ENCODE peak calls at places on chromosomes 11 and 22, in four cellular contexts. One of them, this sample, is unnamed.
A peak's percentile ranks its signal among the peaks of the same experiment; 100 is the strongest.

GRCh38 chr11:110435780-110436717 is 6.3 kb downstream of the FDX1 start:
- DNase-seq in psoas muscle: no peak
- DNase-seq in mucosa of descending colon: no peak
- DNase-seq in left ventricle myocardium inferior: no peak
- DNase-seq in this sample: no peak

GRCh38 chr22:30568137-30568805 is 6.2 kb downstream of the GAL3ST1 start:
- DNase-seq in psoas muscle: no peak
- DNase-seq in mucosa of descending colon: no peak
- DNase-seq in left ventricle myocardium inferior: no peak
- DNase-seq in this sample: no peak

GRCh38 chr22:12601870-12602779 is 2925.9 kb upstream of the OR11H1 start:
- DNase-seq in psoas muscle: no peak
- DNase-seq in mucosa of descending colon: peak; percentile 25
- DNase-seq in left ventricle myocardium inferior: peak; percentile 19
- DNase-seq in this sample: peak; percentile 64

GRCh38 chr11:9103542-9104276 is 12.3 kb upstream of the SCUBE2 start:
- DNase-seq in psoas muscle: no peak
- DNase-seq in mucosa of descending colon: no peak
- DNase-seq in left ventricle myocardium inferior: no peak
- DNase-seq in this sample: no peak

GRCh38 chr22:30127749-30128166 is 47.5 kb downstream of the HORMAD2 start:
- DNase-seq in psoas muscle: no peak
- DNase-seq in mucosa of descending colon: no peak
- DNase-seq in left ventricle myocardium inferior: no peak
- DNase-seq in this sample: no peak

GRCh38 chr11:117225553-117226170 is 6.2 kb downstream of the PCSK7 start:
- DNase-seq in psoas muscle: no peak
- DNase-seq in mucosa of descending colon: no peak
- DNase-seq in left ventricle myocardium inferior: no peak
- DNase-seq in this sample: no peak

GRCh38 chr11:77821349-77821851 is 456 bp downstream of the AAMDC start:
- DNase-seq in psoas muscle: peak; percentile 22
- DNase-seq in mucosa of descending colon: peak; percentile 46
- DNase-seq in left ventricle myocardium inferior: peak; percentile 21
- DNase-seq in this sample: no peak

GRCh38 chr11:79249341-79249993 is 191.4 kb downstream of the TENM4 start:
- DNase-seq in psoas muscle: no peak
- DNase-seq in mucosa of descending colon: no peak
- DNase-seq in left ventricle myocardium inferior: no peak
- DNase-seq in this sample: no peak

GRCh38 chr11:130516175-130516867 is 67.9 kb downstream of the ADAMTS15 start:
- DNase-seq in psoas muscle: no peak
- DNase-seq in mucosa of descending colon: no peak
- DNase-seq in left ventricle myocardium inferior: no peak
- DNase-seq in this sample: no peak

GRCh38 chr22:38742176-38742942 is 13.4 kb downstream of the SUN2 start:
- DNase-seq in psoas muscle: no peak
- DNase-seq in mucosa of descending colon: no peak
- DNase-seq in left ventricle myocardium inferior: no peak
- DNase-seq in this sample: no peak

GRCh38 chr22:38740754-38741153 is 15.0 kb downstream of the SUN2 start:
- DNase-seq in psoas muscle: no peak
- DNase-seq in mucosa of descending colon: no peak
- DNase-seq in left ventricle myocardium inferior: no peak
- DNase-seq in this sample: no peak

GRCh38 chr22:38741576-38741975 is 14.2 kb downstream of the SUN2 start:
- DNase-seq in psoas muscle: no peak
- DNase-seq in mucosa of descending colon: no peak
- DNase-seq in left ventricle myocardium inferior: no peak
- DNase-seq in this sample: no peak

GRCh38 chr22:38740116-38740723 is 15.6 kb downstream of the SUN2 start:
- DNase-seq in psoas muscle: no peak
- DNase-seq in mucosa of descending colon: no peak
- DNase-seq in left ventricle myocardium inferior: no peak
- DNase-seq in this sample: no peak

DNA sequence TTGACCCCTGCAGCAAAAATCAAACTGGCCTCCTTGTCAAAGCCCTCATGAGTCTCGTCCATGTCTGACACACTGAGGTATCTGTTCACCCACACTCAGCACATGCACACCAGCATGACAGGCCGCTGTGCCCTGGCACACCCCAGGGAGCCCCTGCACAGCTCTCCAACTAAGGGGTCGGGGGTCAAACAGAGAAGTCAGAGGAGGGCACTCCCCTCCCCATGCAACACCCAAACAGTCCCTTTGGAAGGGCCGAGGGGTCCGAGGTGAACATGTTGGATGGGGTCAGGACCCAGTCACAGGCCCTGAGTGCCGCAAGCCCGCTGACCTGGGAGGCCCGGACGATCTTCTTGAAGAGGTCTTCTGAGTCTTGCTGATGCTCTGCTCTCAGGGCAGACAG is 14.6 kb downstream of the SUN2 start:
- DNase-seq in psoas muscle: no peak
- DNase-seq in mucosa of descending colon: no peak
- DNase-seq in left ventricle myocardium inferior: no peak
- DNase-seq in this sample: no peak
- H3K4me1 ChIP-seq in psoas muscle: peaks cover 11% of the 10 kb centered on the region
- H3K4me1 ChIP-seq in mucosa of descending colon: peaks cover 3% of the 10 kb centered on the region
- H3K4me1 ChIP-seq in left ventricle myocardium inferior: peaks cover 19% of the 10 kb centered on the region
- H3K4me1 ChIP-seq in this sample: no peaks in the 10 kb centered on the region

DNA sequence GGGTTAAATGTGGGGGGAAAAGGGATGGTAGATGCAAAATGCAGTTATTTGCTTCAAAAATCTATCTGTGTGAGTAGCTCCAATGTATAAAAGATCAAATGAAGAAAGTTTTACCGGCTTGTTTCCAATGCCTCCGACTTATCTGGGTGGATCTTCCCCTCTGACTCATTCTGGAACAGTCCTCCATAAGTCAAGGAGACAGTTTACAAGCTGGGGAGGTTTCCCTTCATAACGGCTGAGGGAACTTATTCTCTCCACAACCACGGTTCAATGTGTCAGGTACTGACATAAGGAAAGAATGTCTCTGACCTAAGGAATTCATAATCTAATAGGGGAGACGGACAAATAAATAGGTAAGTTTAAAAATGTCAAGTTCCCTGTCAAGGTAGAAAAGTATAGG is 49.7 kb upstream of the BIRC3 start:
- DNase-seq in psoas muscle: no peak
- DNase-seq in mucosa of descending colon: peak; percentile 47
- DNase-seq in left ventricle myocardium inferior: no peak
- DNase-seq in this sample: no peak
- H3K4me3 ChIP-seq in psoas muscle: peak overlapping the region; percentile 72
- H3K4me3 ChIP-seq in mucosa of descending colon: no peak overlapping the region
- H3K4me3 ChIP-seq in left ventricle myocardium inferior: no peak overlapping the region
- H3K4me3 ChIP-seq in this sample: peak overlapping the region; percentile 50

DNA sequence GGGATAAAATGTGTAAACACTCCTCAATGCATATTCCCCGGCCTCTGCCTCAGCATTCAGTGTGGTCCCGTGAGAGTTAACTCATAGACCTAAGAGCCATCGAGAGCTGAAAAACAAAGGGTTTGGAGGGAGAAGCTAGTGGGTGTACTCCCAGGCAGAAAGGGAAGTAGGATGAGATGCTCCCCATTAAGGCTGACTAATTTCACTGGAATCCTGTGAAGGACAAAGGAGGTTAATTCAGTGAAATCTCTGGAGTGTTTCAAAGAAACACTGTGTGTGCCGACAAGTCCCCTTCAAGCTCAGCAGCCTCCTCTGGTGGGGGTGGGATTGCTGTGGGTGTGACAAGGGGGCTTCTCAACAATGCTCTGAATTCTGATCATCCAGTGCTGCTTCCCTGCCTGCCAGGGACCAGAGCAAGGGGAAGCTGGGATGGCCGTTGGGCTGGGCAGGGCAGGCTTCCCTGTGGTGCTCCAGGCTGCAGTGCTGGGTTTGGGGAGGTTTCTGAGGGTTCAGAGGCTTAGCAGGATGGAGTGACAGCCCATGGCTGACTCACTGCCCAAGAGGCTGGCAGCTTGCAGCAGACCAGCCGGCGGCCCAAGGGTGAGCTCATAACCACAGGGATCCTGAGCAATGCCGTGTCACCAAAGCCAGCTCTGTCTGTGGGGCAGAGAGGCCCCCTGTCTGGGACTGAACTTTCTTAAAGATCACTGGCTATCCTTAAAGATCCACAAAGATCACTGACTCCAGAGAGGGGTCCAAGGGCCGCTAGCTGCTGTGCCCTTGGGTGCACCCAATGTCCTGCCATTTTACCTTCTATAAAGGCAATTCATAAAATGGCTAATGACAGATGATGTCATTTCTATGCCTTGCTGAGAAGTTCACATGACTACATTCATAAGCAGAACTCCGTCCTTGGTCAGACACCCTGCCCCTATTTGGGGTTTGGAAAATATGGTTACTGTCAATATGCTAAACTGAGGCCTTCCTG is 61.3 kb upstream of the BMAL1 start:
- DNase-seq in psoas muscle: peak; percentile 37
- DNase-seq in mucosa of descending colon: no peak
- DNase-seq in left ventricle myocardium inferior: no peak
- DNase-seq in this sample: no peak
- TF ChIP-seq CTCF in psoas muscle: no peak
- TF ChIP-seq CTCF in mucosa of descending colon: no peak
- TF ChIP-seq CTCF in left ventricle myocardium inferior: no peak
- TF ChIP-seq CTCF in this sample: no peak

DNA sequence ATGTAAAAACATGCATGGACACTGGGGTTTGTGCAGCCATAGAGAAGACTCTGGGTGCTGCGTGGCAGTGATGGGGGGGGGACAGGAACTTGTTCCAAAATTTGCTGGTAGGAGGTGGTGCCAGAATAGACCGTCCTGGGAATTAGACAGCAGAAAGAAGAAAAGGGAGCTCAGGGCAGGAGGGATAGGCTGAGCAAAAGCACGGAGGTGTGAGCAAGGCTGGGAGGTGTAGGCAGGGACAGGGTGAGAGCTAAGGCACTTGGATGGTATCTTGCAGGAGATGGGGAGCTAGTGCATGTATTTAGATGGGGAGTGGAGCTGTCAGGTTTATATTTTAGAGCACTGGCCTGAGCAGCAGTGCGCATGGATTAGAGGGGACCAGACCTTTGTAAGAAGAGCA is 53.8 kb downstream of the PKNOX2 start:
- DNase-seq in psoas muscle: no peak
- DNase-seq in mucosa of descending colon: no peak
- DNase-seq in left ventricle myocardium inferior: no peak
- DNase-seq in this sample: no peak
- H3K4me1 ChIP-seq in psoas muscle: peaks cover 31% of the 10 kb centered on the region
- H3K4me1 ChIP-seq in mucosa of descending colon: no peaks in the 10 kb centered on the region
- H3K4me1 ChIP-seq in left ventricle myocardium inferior: peaks cover 28% of the 10 kb centered on the region
- H3K4me1 ChIP-seq in this sample: peaks cover 13% of the 10 kb centered on the region

DNA sequence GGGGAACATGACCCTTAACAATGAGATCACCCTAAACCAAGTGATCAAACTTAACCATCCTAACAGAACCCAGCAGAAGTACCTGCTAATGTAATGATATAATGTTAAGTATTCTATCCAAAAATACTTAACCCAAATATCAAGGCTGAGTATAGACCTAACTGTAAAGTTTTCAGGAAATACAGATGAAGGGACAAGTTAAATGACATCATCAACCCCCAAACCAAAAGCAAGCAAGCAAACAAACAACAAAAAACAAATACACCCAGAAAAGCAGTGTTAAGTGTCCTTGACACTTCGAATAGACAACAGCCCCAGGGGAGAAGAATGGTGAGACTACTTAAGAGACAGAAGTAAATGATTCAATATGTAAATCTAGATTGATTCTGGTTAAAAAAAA is 2.7 kb downstream of the CSTF3 start:
- DNase-seq in psoas muscle: no peak
- DNase-seq in mucosa of descending colon: no peak
- DNase-seq in left ventricle myocardium inferior: no peak
- DNase-seq in this sample: no peak
- H3K4me3 ChIP-seq in psoas muscle: peak overlapping the region; percentile 12
- H3K4me3 ChIP-seq in mucosa of descending colon: no peak overlapping the region
- H3K4me3 ChIP-seq in left ventricle myocardium inferior: no peak overlapping the region
- H3K4me3 ChIP-seq in this sample: no peak overlapping the region

GRCh38 chr11:23555085-23555484 is 694.8 kb upstream of the CCDC179 start:
- DNase-seq in psoas muscle: no peak
- DNase-seq in mucosa of descending colon: no peak
- DNase-seq in left ventricle myocardium inferior: no peak
- DNase-seq in this sample: no peak

GRCh38 chr11:23556163-23556750 is 696.0 kb upstream of the CCDC179 start:
- DNase-seq in psoas muscle: no peak
- DNase-seq in mucosa of descending colon: no peak
- DNase-seq in left ventricle myocardium inferior: no peak
- DNase-seq in this sample: no peak

DNA sequence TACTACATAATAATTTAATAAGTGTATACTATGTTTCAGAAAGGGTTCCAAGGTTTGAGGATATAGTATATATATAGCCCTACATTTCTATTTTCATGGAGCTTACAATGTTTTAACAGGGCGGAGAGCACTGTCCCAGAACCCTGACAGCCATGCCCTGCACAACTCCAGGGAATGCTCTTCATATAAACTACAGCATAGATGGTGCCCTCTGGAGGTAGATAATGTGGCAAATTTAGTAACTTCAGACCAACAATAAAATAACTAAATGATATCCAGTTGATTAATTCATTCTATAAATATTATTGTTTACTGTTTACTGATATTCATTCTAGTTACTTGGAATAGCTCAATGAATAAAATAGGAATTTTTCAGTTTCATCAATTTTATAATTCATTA is 693.7 kb upstream of the CCDC179 start:
- DNase-seq in psoas muscle: no peak
- DNase-seq in mucosa of descending colon: no peak
- DNase-seq in left ventricle myocardium inferior: no peak
- DNase-seq in this sample: no peak
- TF ChIP-seq CTCF in psoas muscle: no peak
- TF ChIP-seq CTCF in mucosa of descending colon: no peak
- TF ChIP-seq CTCF in left ventricle myocardium inferior: no peak
- TF ChIP-seq CTCF in this sample: no peak

DNA sequence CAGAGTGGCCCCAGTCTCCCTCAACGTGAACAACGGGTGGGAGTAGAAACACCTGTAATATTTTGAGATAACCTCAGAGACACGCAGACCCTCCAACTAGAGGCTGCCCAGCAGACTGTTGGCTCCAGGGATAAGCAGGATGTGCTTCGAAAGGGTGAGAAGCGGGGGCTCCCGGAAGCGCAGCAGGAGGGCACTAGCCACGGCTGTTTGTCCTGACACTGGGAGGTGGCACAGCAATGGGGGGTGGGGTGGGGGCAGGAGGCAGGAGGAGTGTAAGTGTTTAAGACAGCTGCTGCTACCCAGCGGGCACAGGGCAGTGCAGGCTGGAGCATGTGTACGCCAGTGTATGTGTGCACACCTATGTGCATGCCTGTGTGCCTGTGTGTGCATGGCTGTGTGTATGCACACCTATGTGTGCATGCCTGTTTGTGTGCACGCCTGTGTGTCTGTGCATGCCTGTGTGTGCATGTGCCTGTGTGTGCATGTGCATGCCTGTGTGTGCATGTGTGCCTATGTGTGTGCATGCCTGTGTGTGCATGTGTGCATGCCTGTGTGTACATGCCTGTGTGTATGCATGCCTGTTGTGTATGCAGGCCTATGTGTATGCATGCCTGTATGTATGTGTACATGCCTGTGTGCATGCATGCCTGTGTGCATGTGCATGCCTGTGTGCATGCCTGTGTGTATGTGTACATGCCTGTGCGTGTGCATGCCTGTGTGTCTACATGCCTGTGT is 154.7 kb downstream of the SHANK2 start:
- DNase-seq in psoas muscle: no peak
- DNase-seq in mucosa of descending colon: no peak
- DNase-seq in left ventricle myocardium inferior: no peak
- DNase-seq in this sample: no peak
- H3K4me1 ChIP-seq in psoas muscle: no peaks in the 10 kb centered on the region
- H3K4me1 ChIP-seq in mucosa of descending colon: no peaks in the 10 kb centered on the region
- H3K4me1 ChIP-seq in left ventricle myocardium inferior: no peaks in the 10 kb centered on the region
- H3K4me1 ChIP-seq in this sample: no peaks in the 10 kb centered on the region

GRCh38 chr22:46764140-46764680 is 1.8 kb downstream of the TBC1D22A start:
- DNase-seq in psoas muscle: no peak
- DNase-seq in mucosa of descending colon: peak; percentile 3
- DNase-seq in left ventricle myocardium inferior: no peak
- DNase-seq in this sample: no peak
- H3K4me3 ChIP-seq in psoas muscle: peak overlapping the region; percentile 77
- H3K4me3 ChIP-seq in mucosa of descending colon: no peak overlapping the region
- H3K4me3 ChIP-seq in left ventricle myocardium inferior: peak overlapping the region; percentile 99
- H3K4me3 ChIP-seq in this sample: no peak overlapping the region

GRCh38 chr11:63710476-63711217 is 29.3 kb downstream of the RTN3 start:
- DNase-seq in psoas muscle: no peak
- DNase-seq in mucosa of descending colon: peak; percentile 36
- DNase-seq in left ventricle myocardium inferior: no peak
- DNase-seq in this sample: no peak
- TF ChIP-seq CTCF in psoas muscle: no peak
- TF ChIP-seq CTCF in mucosa of descending colon: no peak
- TF ChIP-seq CTCF in left ventricle myocardium inferior: peak; percentile 34
- TF ChIP-seq CTCF in this sample: no peak